ENCODE peak calls at places on chromosomes 4 and X, in six cellular contexts. O, A, G, K, V and X are unnamed samples.

GRCh38 chr4:54232151-54232688 is 3.1 kb downstream of the PDGFRA start:
- DNase-seq in O (no peak), A (no peak), G (no peak), K (peak), V (no peak), X (no peak)

GRCh38 chrX:20270557-20270880 is 3.8 kb upstream of the RPS6KA3 start:
- DNase-seq in O (no peak), A (no peak), G (no peak), K (peak), V (no peak), X (no peak)

GRCh38 chr4:14977836-14978235 is 24.4 kb upstream of the CPEB2 start:
- DNase-seq in O (no peak), A (no peak), G (no peak), K (no peak), V (peak), X (no peak)

GRCh38 chr4:8144359-8144758 is 14.3 kb downstream of the ABLIM2 start:
- DNase-seq in O (no peak), A (no peak), G (no peak), K (peak), V (peak), X (no peak)

GRCh38 chrX:110346681-110347080 is 12.0 kb upstream of the RTL9 start:
- DNase-seq in O (no peak), A (no peak), G (no peak), K (peak), V (peak), X (peak)

GRCh38 chr4:101287332-101287731 is 60.0 kb downstream of the PPP3CA start:
- DNase-seq in O (no peak), A (no peak), G (no peak), K (peak), V (no peak), X (no peak)

GRCh38 chr4:182189107-182189878 is 53.9 kb upstream of the TENM3 start:
- DNase-seq in O (no peak), A (peak), G (no peak), K (peak), V (peak), X (no peak)

GRCh38 chr4:120839624-120839973 is 82.9 kb downstream of the PRDM5 start:
- DNase-seq in O (no peak), A (no peak), G (no peak), K (no peak), V (no peak), X (no peak)

GRCh38 chr4:7890635-7891393 is 48.8 kb downstream of the AFAP1 start:
- DNase-seq in O (no peak), A (peak), G (no peak), K (peak), V (peak), X (no peak)

GRCh38 chr4:8015512-8015911 is 75.9 kb upstream of the AFAP1 start:
- DNase-seq in O (no peak), A (no peak), G (no peak), K (peak), V (peak), X (no peak)

GRCh38 chrX:130654409-130654970 is 248.5 kb downstream of the ENOX2 start:
- DNase-seq in O (no peak), A (no peak), G (no peak), K (no peak), V (no peak), X (no peak)

GRCh38 chr4:184019084-184019483 is 114.0 kb downstream of the STOX2 start:
- DNase-seq in O (no peak), A (no peak), G (no peak), K (no peak), V (no peak), X (no peak)

GRCh38 chrX:38859602-38860001 is 58.3 kb downstream of the MID1IP1 start:
- DNase-seq in O (no peak), A (no peak), G (no peak), K (peak), V (peak), X (no peak)

GRCh38 chrX:102892103-102892502 is 45.0 kb upstream of the RAB40AL start:
- DNase-seq in O (no peak), A (no peak), G (no peak), K (no peak), V (no peak), X (no peak)

GRCh38 chr4:41594439-41594838 is 56.5 kb downstream of the LIMCH1 start:
- DNase-seq in O (no peak), A (no peak), G (no peak), K (no peak), V (no peak), X (no peak)

GRCh38 chr4:100933628-100934027 is 413.7 kb downstream of the PPP3CA start:
- DNase-seq in O (no peak), A (peak), G (no peak), K (peak), V (peak), X (no peak)

GRCh38 chrX:17081535-17081934 is 135.1 kb downstream of the REPS2 start:
- DNase-seq in O (no peak), A (no peak), G (no peak), K (peak), V (no peak), X (no peak)

GRCh38 chrX:20252392-20253231 is 14.1 kb downstream of the RPS6KA3 start:
- DNase-seq in O (peak), A (no peak), G (peak), K (peak), V (peak), X (peak)

GRCh38 chrX:97158270-97158669 is 274.6 kb downstream of the RPA4 start:
- DNase-seq in O (no peak), A (no peak), G (no peak), K (no peak), V (no peak), X (no peak)

GRCh38 chr4:91116861-91117260 is 989.7 kb downstream of the CCSER1 start:
- DNase-seq in O (no peak), A (no peak), G (no peak), K (peak), V (no peak), X (no peak)

GRCh38 chr4:185229021-185229818 is 19.8 kb downstream of the SNX25 start:
- DNase-seq in O (peak), A (no peak), G (no peak), K (no peak), V (no peak), X (no peak)

GRCh38 chrX:30212172-30212571 is 3.2 kb upstream of the MAGEB2 start:
- DNase-seq in O (no peak), A (no peak), G (no peak), K (no peak), V (no peak), X (no peak)

GRCh38 chrX:78658851-78659744 is at the start of gene RTL3:
- DNase-seq in O (no peak), A (no peak), G (no peak), K (peak), V (peak), X (no peak)

GRCh38 chr4:102627831-102628523 is 126.8 kb downstream of the NFKB1 start:
- DNase-seq in O (no peak), A (peak), G (no peak), K (peak), V (no peak), X (no peak)

GRCh38 chr4:78776729-78777555 is 792 bp downstream of the BMP2K start:
- DNase-seq in O (peak), A (no peak), G (peak), K (peak), V (peak), X (peak)

GRCh38 chrX:1244164-1245076 is 24.2 kb upstream of the CSF2RA start:
- DNase-seq in O (no peak), A (no peak), G (no peak), K (no peak), V (no peak), X (no peak)

GRCh38 chr4:24328711-24329110 is 255.6 kb downstream of the DHX15 start:
- DNase-seq in O (no peak), A (no peak), G (no peak), K (no peak), V (no peak), X (no peak)

GRCh38 chr4:75919914-75920313 is 17.7 kb upstream of the PPEF2 start:
- DNase-seq in O (no peak), A (no peak), G (no peak), K (peak), V (peak), X (no peak)

GRCh38 chr4:5710962-5711478 is at the start of gene EVC:
- DNase-seq in O (peak), A (peak), G (no peak), K (peak), V (peak), X (peak)

GRCh38 chrX:147875866-147876596 is 35.7 kb upstream of the FMR1 start:
- DNase-seq in O (no peak), A (no peak), G (no peak), K (peak), V (peak), X (no peak)

GRCh38 chrX:152635941-152636340 is 1.8 kb upstream of the GABRQ start:
- DNase-seq in O (no peak), A (no peak), G (no peak), K (peak), V (peak), X (no peak)

GRCh38 chr4:95693594-95693993 is 144.8 kb upstream of the UNC5C start:
- DNase-seq in O (no peak), A (no peak), G (no peak), K (peak), V (peak), X (no peak)

GRCh38 chrX:150062292-150063137 is 124.2 kb upstream of the EOLA2 start:
- DNase-seq in O (no peak), A (peak), G (no peak), K (peak), V (peak), X (no peak)

GRCh38 chr4:141132689-141133145 is 552 bp downstream of the RNF150 start:
- DNase-seq in O (no peak), A (no peak), G (no peak), K (peak), V (no peak), X (peak)

GRCh38 chrX:15849555-15849954 is 5.1 kb downstream of the AP1S2 start:
- DNase-seq in O (no peak), A (no peak), G (no peak), K (peak), V (no peak), X (no peak)

GRCh38 chrX:17529349-17529748 is 154.3 kb downstream of the NHS start:
- DNase-seq in O (no peak), A (no peak), G (no peak), K (no peak), V (no peak), X (no peak)

GRCh38 chr4:92580816-92581215 is 277.1 kb downstream of the GRID2 start:
- DNase-seq in O (no peak), A (no peak), G (no peak), K (no peak), V (no peak), X (no peak)

GRCh38 chr4:883377-884095 is 48.6 kb downstream of the GAK start:
- DNase-seq in O (no peak), A (no peak), G (no peak), K (no peak), V (no peak), X (no peak)

GRCh38 chr4:57051100-57051499 is 59.1 kb downstream of the IGFBP7 start:
- DNase-seq in O (no peak), A (no peak), G (no peak), K (no peak), V (no peak), X (no peak)

DNA sequence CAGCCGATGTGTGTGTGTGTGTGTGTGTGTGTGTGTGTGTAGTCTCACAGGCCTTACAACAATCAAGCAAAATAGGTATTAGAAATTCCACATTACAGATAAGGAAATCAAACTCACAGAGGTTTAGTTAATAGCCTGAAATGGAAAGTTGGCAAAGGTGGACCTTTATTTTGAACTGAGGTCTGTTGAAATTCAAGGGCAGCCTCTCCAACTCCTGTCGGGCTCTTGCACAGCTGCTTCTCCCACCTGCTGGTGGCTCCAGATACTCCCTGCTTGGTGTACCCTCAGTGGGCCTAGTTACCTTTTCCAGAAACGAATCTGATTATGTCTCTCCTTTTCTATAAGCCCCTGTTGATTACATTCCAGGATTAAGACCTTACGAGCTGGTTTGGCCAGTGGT is 195.9 kb downstream of the MGST2 start:
- DNase-seq in O (no peak), A (no peak), G (no peak), K (no peak), V (no peak), X (no peak)
- TF ChIP-seq CTCF in O (no peak), A (no peak), G (no peak), K (no peak), V (no peak), X (no peak)

DNA sequence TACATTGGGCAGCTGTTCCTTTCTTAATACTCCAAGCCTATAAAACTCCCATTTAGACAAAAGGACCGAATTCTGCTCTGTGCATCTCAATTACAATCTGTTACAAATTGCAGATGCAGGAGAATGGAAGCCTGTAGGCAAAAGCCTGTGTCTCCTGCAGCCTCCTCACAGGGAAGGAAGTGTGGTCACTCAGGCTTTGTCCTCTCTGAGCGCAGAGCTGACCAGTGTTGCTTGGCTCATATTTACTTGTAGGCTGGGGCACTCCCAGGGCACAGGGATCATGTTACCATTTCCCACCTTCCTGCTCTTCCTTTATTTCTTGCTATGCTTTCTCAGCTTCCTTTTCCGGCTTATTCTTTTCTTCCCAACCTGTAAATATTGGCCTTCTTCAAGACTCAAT is 15.7 kb downstream of the SUPT20HL2 start:
- DNase-seq in O (no peak), A (no peak), G (no peak), K (no peak), V (no peak), X (no peak)
- TF ChIP-seq CTCF in O (no peak), A (no peak), G (no peak), K (no peak), V (no peak), X (no peak)

DNA sequence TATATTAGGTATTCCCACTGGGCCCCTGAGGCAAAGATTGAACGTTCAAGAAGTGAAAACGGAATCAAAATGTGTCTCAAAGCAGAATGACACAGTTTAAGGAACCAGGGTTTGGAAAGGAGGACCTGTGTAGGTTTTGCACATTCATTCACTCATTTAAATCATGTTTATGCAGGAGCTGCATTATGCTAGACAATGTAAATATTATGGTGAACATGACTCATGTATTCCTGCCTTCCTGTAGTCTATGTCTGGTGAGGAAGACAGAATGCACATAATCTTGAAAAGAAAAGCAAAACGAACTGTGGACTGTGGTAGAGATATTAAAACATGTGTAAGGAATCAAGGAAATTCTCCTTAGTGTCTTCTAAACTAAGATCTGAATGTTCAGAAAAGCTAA is 311.8 kb upstream of the SMIM31 start:
- DNase-seq in O (no peak), A (no peak), G (no peak), K (no peak), V (no peak), X (no peak)
- TF ChIP-seq CTCF in O (no peak), A (no peak), G (no peak), K (no peak), V (no peak), X (no peak)

GRCh38 chrX:132614297-132614696 is 125.5 kb upstream of the MBNL3 start:
- DNase-seq in O (no peak), A (no peak), G (no peak), K (no peak), V (peak), X (no peak)
- TF ChIP-seq CTCF in O (no peak), A (peak), G (no peak), K (peak), V (peak), X (no peak)

GRCh38 chr4:48366611-48367010 is 25.3 kb downstream of the SLAIN2 start:
- DNase-seq in O (no peak), A (no peak), G (no peak), K (no peak), V (no peak), X (no peak)
- TF ChIP-seq CTCF in O (no peak), A (no peak), G (no peak), K (no peak), V (no peak), X (no peak)